ENCODE peak calls at places on chromosomes 1 and 21, in six cellular contexts. S is GM13976; M is Ammon's horn; G is activated CD4-positive, alpha-beta T cell treated with anti-CD3 and anti-CD28 coated beads for 1 hour; J is stimulated activated effector memory CD8-positive, alpha-beta T cell treated with anti-CD3 and anti-CD28 coated beads, Interleukin-12 subunit alpha, Interleukin-12 subunit beta, amount 100 ng/mL, for 72 hours; E is substantia nigra. I is an unnamed sample.

GRCh38 chr1:2148691-2149090 is 45.9 kb downstream of the FAAP20 start:
- DNase-seq in J (peak; percentile 62), S (no peak), M (no peak), E (no peak), G (peak; percentile 34), I (peak; percentile 42)

GRCh38 chr1:98749152-98749756 is 87.7 kb downstream of the SNX7 start:
- DNase-seq in E (no peak), J (no peak), M (peak; percentile 38), G (no peak), S (no peak), I (no peak)

GRCh38 chr1:151819951-151820623 is 11.5 kb downstream of the RORC start:
- DNase-seq in E (no peak), M (no peak), S (no peak), J (no peak), G (no peak), I (no peak)

GRCh38 chr1:113652773-113653172 is 106.5 kb downstream of the PHTF1 start:
- DNase-seq in S (no peak), J (no peak), E (no peak), M (no peak), G (no peak), I (no peak)

GRCh38 chr1:179798213-179798863 is 55.2 kb downstream of the FAM163A start:
- DNase-seq in J (no peak), E (no peak), M (no peak), S (no peak), G (no peak), I (no peak)

GRCh38 chr1:58896211-58897183 is 112.7 kb upstream of the JUN start:
- DNase-seq in E (peak; percentile 19), J (no peak), G (no peak), S (no peak), M (peak; percentile 69), I (no peak)

GRCh38 chr1:223244366-223245103 is 101.5 kb upstream of the TLR5 start:
- DNase-seq in G (no peak), S (peak; percentile 34), E (no peak), M (no peak), J (no peak), I (no peak)

GRCh38 chr1:199551967-199552565 is 475.4 kb upstream of the NR5A2 start:
- DNase-seq in S (peak; percentile 31), J (no peak), E (peak; percentile 7), G (no peak), M (peak; percentile 81), I (no peak)

GRCh38 chr1:102919659-102920058 is 188.7 kb downstream of the COL11A1 start:
- DNase-seq in S (no peak), E (no peak), M (no peak), G (no peak), J (no peak), I (no peak)

GRCh38 chr1:175591083-175591743 is 152.2 kb downstream of the TNR start:
- DNase-seq in J (no peak), M (peak; percentile 18), G (no peak), S (no peak), E (no peak), I (no peak)

GRCh38 chr1:246597340-246597739 is 31.1 kb downstream of the CNST start:
- DNase-seq in J (no peak), E (no peak), G (no peak), M (no peak), S (no peak), I (no peak)

GRCh38 chr1:16387201-16388185 is 20.5 kb downstream of the SZRD1 start:
- DNase-seq in J (no peak), G (no peak), S (no peak), M (no peak), E (no peak), I (no peak)

GRCh38 chr1:165345502-165345901 is 11.0 kb downstream of the LMX1A start:
- DNase-seq in J (no peak), M (no peak), E (no peak), G (no peak), S (no peak), I (no peak)

GRCh38 chr1:22447581-22448215 is 4.0 kb upstream of the ZBTB40 start:
- DNase-seq in S (no peak), M (no peak), E (no peak), J (no peak), G (no peak), I (no peak)

GRCh38 chr1:244341455-244342450 is 110.0 kb downstream of the ADSS2 start:
- DNase-seq in S (no peak), M (peak; percentile 80), E (peak; percentile 36), J (no peak), G (no peak), I (no peak)

GRCh38 chr1:215056584-215056983 is 26.0 kb upstream of the KCNK2 start:
- DNase-seq in G (no peak), M (no peak), J (no peak), E (no peak), S (no peak), I (no peak)

GRCh38 chr1:208203127-208203847 is 40.9 kb downstream of the PLXNA2 start:
- DNase-seq in E (peak; percentile 61), J (no peak), G (no peak), M (peak; percentile 46), S (no peak), I (no peak)

GRCh38 chr1:32525053-32525452 is 14.2 kb upstream of the ZBTB8A start:
- DNase-seq in G (no peak), M (no peak), S (no peak), E (no peak), J (no peak), I (no peak)

GRCh38 chr21:42474043-42474831 is 21.8 kb downstream of the RSPH1 start:
- DNase-seq in M (no peak), S (peak; percentile 53), J (no peak), G (no peak), E (no peak), I (no peak)

GRCh38 chr1:31583995-31584868 is 7.9 kb downstream of the TINAGL1 start:
- DNase-seq in E (peak; percentile 14), J (no peak), M (peak; percentile 37), G (no peak), S (no peak), I (no peak)

GRCh38 chr1:92495392-92496066 is 8.8 kb upstream of the GFI1 start:
- DNase-seq in E (no peak), G (no peak), S (no peak), M (no peak), J (no peak), I (no peak)

GRCh38 chr1:9079980-9080703 is 10.7 kb upstream of the SLC2A5 start:
- DNase-seq in E (no peak), M (no peak), G (no peak), J (no peak), S (no peak), I (no peak)

GRCh38 chr1:245153645-245154428 is 948 bp upstream of the KIF26B start:
- DNase-seq in S (peak; percentile 51), E (no peak), G (no peak), M (no peak), J (peak; percentile 60), I (no peak)

GRCh38 chr1:201505505-201505893 is 1.4 kb downstream of the CSRP1 start:
- DNase-seq in M (no peak), S (no peak), J (no peak), G (no peak), E (no peak), I (no peak)

GRCh38 chr1:102580806-102581205 is 527.5 kb downstream of the COL11A1 start:
- DNase-seq in J (no peak), G (no peak), M (no peak), E (no peak), S (no peak), I (no peak)

GRCh38 chr1:62398377-62398776 is 38.5 kb upstream of the USP1 start:
- DNase-seq in J (no peak), E (no peak), G (no peak), S (no peak), M (no peak), I (no peak)

GRCh38 chr1:203556047-203556851 is 62.3 kb downstream of the OPTC start:
- DNase-seq in J (no peak), G (no peak), E (no peak), M (peak; percentile 10), S (peak; percentile 44), I (no peak)

GRCh38 chr1:12505176-12505575 is 112.8 kb downstream of the DHRS3 start:
- DNase-seq in S (no peak), E (no peak), J (no peak), M (no peak), G (no peak), I (no peak)

GRCh38 chr21:28337319-28337718 is 655.4 kb downstream of the LTN1 start:
- DNase-seq in M (peak; percentile 62), S (no peak), E (no peak), J (no peak), G (no peak), I (no peak)

GRCh38 chr1:154115180-154115579 is 39.7 kb downstream of the NUP210L start:
- DNase-seq in J (no peak), S (no peak), E (no peak), G (no peak), M (peak; percentile 2), I (no peak)

GRCh38 chr1:54837002-54837853 is 36.1 kb upstream of the TTC22 start:
- DNase-seq in S (no peak), J (no peak), E (no peak), G (no peak), M (no peak), I (no peak)

I was measured in activated T-helper 1 cell treated with Interleukin-2 at 50 U/mL for 16 hours.